ENCODE peak calls at places on chromosomes 6 and 20, in six cellular contexts. O, I, T, L, R and J are unnamed samples.

GRCh38 chr6:3195695-3196497 is 31.6 kb downstream of the TUBB2B start:
- DNase-seq in I (no peak), L (no peak), O (no peak), T (peak; percentile 63), R (no peak), J (no peak)

GRCh38 chr6:13695217-13695616 is 16.4 kb downstream of the RANBP9 start:
- DNase-seq in O (peak; percentile 29), R (no peak), I (no peak), L (no peak), T (no peak), J (no peak)

GRCh38 chr6:116229287-116229913 is 24.5 kb downstream of the TSPYL4 start:
- DNase-seq in I (peak; percentile 92), R (peak; percentile 48), T (peak; percentile 84), L (no peak), O (no peak), J (no peak)

GRCh38 chr6:56637640-56638039 is 5.0 kb downstream of the DST start:
- DNase-seq in O (peak; percentile 3), T (peak; percentile 43), I (no peak), L (no peak), R (no peak), J (no peak)

GRCh38 chr6:87702589-87702945 is 534 bp upstream of the AKIRIN2 start:
- DNase-seq in O (no peak), R (no peak), L (no peak), I (no peak), T (peak; percentile 44), J (no peak)

GRCh38 chr6:46380152-46380807 is 111.0 kb downstream of the RCAN2 start:
- DNase-seq in O (no peak), L (no peak), I (no peak), R (no peak), T (no peak), J (no peak)

GRCh38 chr6:146289816-146290588 is 253.6 kb upstream of the RAB32 start:
- DNase-seq in R (no peak), L (no peak), T (no peak), I (no peak), O (no peak), J (no peak)

GRCh38 chr6:116536216-116536621 is 9.3 kb downstream of the TRAPPC3L start:
- DNase-seq in T (peak; percentile 34), L (peak; percentile 25), R (no peak), O (peak; percentile 52), I (no peak), J (no peak)

GRCh38 chr6:166736606-166737005 is 109.6 kb upstream of the RPS6KA2 start:
- DNase-seq in T (no peak), I (no peak), R (no peak), L (no peak), O (no peak), J (no peak)

GRCh38 chr6:151005896-151006632 is 140.6 kb downstream of the MTHFD1L start:
- DNase-seq in L (no peak), I (no peak), T (no peak), R (no peak), O (no peak), J (no peak)

GRCh38 chr20:16573011-16573965 is at the start of gene KIF16B:
- DNase-seq in O (peak; percentile 78), T (peak; percentile 96), I (peak; percentile 97), R (peak; percentile 65), L (peak; percentile 79), J (peak; percentile 78)

GRCh38 chr20:5434116-5434515 is 117.4 kb upstream of the PROKR2 start:
- DNase-seq in T (no peak), O (no peak), L (no peak), R (no peak), I (no peak), J (no peak)

GRCh38 chr6:168851460-168852103 is 402.1 kb downstream of the THBS2 start:
- DNase-seq in R (no peak), I (no peak), T (no peak), L (no peak), O (no peak), J (no peak)

GRCh38 chr6:169920359-169921020 is 169.1 kb downstream of the ERMARD start:
- DNase-seq in O (no peak), R (no peak), T (no peak), L (no peak), I (no peak), J (no peak)

GRCh38 chr6:169923468-169924464 is 172.3 kb downstream of the ERMARD start:
- DNase-seq in O (no peak), L (no peak), R (no peak), T (no peak), I (no peak), J (no peak)

GRCh38 chr6:169918954-169919549 is 167.6 kb downstream of the ERMARD start:
- DNase-seq in O (no peak), T (no peak), L (no peak), R (no peak), I (no peak), J (no peak)

GRCh38 chr6:169921227-169921626 is 169.8 kb downstream of the ERMARD start:
- DNase-seq in O (no peak), T (no peak), L (no peak), I (no peak), R (no peak), J (no peak)

GRCh38 chr6:169921853-169922779 is 170.7 kb downstream of the ERMARD start:
- DNase-seq in L (no peak), T (no peak), I (no peak), O (no peak), R (no peak), J (no peak)
- H3K9me3 ChIP-seq in L (no peaks in the 10 kb centered on the region), T (no peaks in the 10 kb centered on the region), I (peaks cover 2% of the 10 kb centered on the region), O (no peaks in the 10 kb centered on the region), R (no peaks in the 10 kb centered on the region), J (no peaks in the 10 kb centered on the region)

GRCh38 chr20:3710027-3710426 is 2.4 kb downstream of the SIGLEC1 start:
- DNase-seq in I (no peak), L (no peak), T (no peak), R (no peak), O (no peak), J (no peak)

GRCh38 chr20:3710703-3711417 is 1.5 kb downstream of the SIGLEC1 start:
- DNase-seq in I (peak; percentile 94), T (peak; percentile 93), O (peak; percentile 60), R (no peak), L (peak; percentile 84), J (peak; percentile 64)

GRCh38 chr20:3712279-3712873 is at the start of gene SIGLEC1:
- DNase-seq in L (no peak), R (no peak), O (no peak), T (no peak), I (no peak), J (no peak)

GRCh38 chr20:3714092-3714491 is 1.7 kb upstream of the SIGLEC1 start:
- DNase-seq in O (no peak), R (no peak), T (no peak), L (no peak), I (no peak), J (no peak)

GRCh38 chr20:3711418-3712043 is 869 bp downstream of the SIGLEC1 start:
- DNase-seq in O (no peak), L (no peak), R (no peak), T (no peak), I (no peak), J (no peak)
- H3K4me1 ChIP-seq in O (no peaks in the 10 kb centered on the region), L (no peaks in the 10 kb centered on the region), R (peaks cover 12% of the 10 kb centered on the region), T (no peaks in the 10 kb centered on the region), I (no peaks in the 10 kb centered on the region), J (no peaks in the 10 kb centered on the region)

GRCh38 chr6:113647158-113647889 is 209.8 kb upstream of the MARCKS start:
- DNase-seq in I (no peak), R (no peak), L (no peak), O (no peak), T (no peak), J (no peak)

GRCh38 chr6:113645576-113645970 is 211.6 kb upstream of the MARCKS start:
- DNase-seq in L (no peak), O (no peak), I (no peak), R (no peak), T (no peak), J (no peak)

GRCh38 chr6:113645986-113646385 is 211.2 kb upstream of the MARCKS start:
- DNase-seq in L (no peak), R (no peak), T (no peak), I (no peak), O (no peak), J (no peak)

GRCh38 chr6:113644861-113645575 is 212.1 kb upstream of the MARCKS start:
- DNase-seq in I (no peak), R (no peak), O (no peak), L (no peak), T (no peak), J (no peak)

DNA sequence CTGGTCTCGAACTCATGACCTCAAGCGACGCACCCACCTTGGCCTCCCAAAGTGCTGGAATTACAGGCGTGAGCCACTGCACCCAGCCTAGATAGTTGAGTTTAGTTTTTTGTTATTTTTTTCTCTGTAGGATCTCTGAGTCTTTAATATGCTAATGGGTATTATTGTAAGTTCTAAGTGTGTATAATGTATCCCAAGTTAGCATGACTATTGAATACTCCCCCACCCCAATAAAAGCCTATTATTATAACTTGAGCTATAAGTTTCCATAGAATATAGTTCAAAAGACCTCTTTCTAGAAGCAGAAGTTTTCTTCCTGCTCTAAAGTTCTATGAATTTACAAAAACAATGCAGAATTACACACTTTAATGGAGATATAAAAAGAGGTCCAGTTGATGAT is 210.4 kb upstream of the MARCKS start:
- DNase-seq in O (no peak), I (no peak), T (no peak), L (no peak), R (no peak), J (no peak)
- H3K27ac ChIP-seq in O (no peak overlapping the region), I (no peak overlapping the region), T (no peak overlapping the region), L (no peak overlapping the region), R (no peak overlapping the region), J (no peak overlapping the region)

GRCh38 chr6:66161546-66162108 is 454.6 kb upstream of the EYS start:
- DNase-seq in R (no peak), T (no peak), O (no peak), I (no peak), L (no peak), J (no peak)
- H3K9me3 ChIP-seq in R (peaks cover 19% of the 10 kb centered on the region), T (peaks cover 5% of the 10 kb centered on the region), O (peaks cover 8% of the 10 kb centered on the region), I (peaks cover 12% of the 10 kb centered on the region), L (no peaks in the 10 kb centered on the region), J (peaks cover 16% of the 10 kb centered on the region)

GRCh38 chr20:49824206-49824605 is 11.6 kb downstream of the SLC9A8 start:
- DNase-seq in R (no peak), I (no peak), L (no peak), O (no peak), T (no peak), J (no peak)
- H3K4me1 ChIP-seq in R (peaks cover 29% of the 10 kb centered on the region), I (no peaks in the 10 kb centered on the region), L (peaks cover 39% of the 10 kb centered on the region), O (peaks cover 46% of the 10 kb centered on the region), T (no peaks in the 10 kb centered on the region), J (peaks cover 20% of the 10 kb centered on the region)

DNA sequence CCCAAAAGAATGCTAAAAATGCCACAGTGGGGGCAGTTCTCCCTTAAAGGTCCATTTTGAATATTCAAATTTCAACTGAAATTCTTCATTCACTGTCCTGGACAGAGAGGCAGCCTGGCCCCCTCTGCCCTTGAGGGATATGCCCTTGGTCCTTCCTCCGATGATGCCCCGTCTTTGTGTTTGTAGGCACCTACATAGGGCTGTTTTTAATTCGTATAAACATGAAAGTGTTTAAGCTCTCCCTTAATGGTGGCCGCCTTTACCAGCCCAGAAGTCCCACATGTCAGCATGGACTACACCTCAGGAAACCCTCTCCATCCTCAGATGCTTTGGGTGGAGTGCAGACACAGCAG is 70.2 kb downstream of the SSR1 start:
- DNase-seq in I (no peak), T (no peak), O (no peak), R (no peak), L (no peak), J (no peak)
- H3K27ac ChIP-seq in I (no peak overlapping the region), T (no peak overlapping the region), O (no peak overlapping the region), R (no peak overlapping the region), L (no peak overlapping the region), J (no peak overlapping the region)